ENCODE peak calls at places on chromosomes 13 and 19, in ten cellular contexts. One of them, this sample, is unnamed.
A peak's percentile ranks its signal among the peaks of the same experiment; 100 is the strongest.

GRCh38 chr19:54439174-54439851 is 9.7 kb upstream of the LENG8 start:
- DNase-seq in psoas muscle: no peak
- DNase-seq in fibroblast of the aortic adventitia: no peak
- DNase-seq in nephron progenitor cell: peak; percentile 63
- DNase-seq in GM10248: no peak
- DNase-seq in Caco-2: peak; percentile 57
- DNase-seq in CD8-positive, alpha-beta T cell: no peak
- DNase-seq in OCI-LY7: peak; percentile 60
- DNase-seq in uterus: no peak
- DNase-seq in adrenal gland: peak; percentile 70
- DNase-seq in this sample: peak; percentile 67

GRCh38 chr13:55359067-55359466 is 1781.7 kb upstream of the PRR20A start:
- DNase-seq in OCI-LY7: no peak
- DNase-seq in adrenal gland: no peak
- DNase-seq in uterus: no peak
- DNase-seq in psoas muscle: no peak
- DNase-seq in fibroblast of the aortic adventitia: no peak
- DNase-seq in CD8-positive, alpha-beta T cell: no peak
- DNase-seq in GM10248: no peak
- DNase-seq in Caco-2: no peak
- DNase-seq in nephron progenitor cell: no peak
- DNase-seq in this sample: no peak

GRCh38 chr13:107835339-107836018 is 379.9 kb downstream of the LIG4 start:
- DNase-seq in OCI-LY7: no peak
- DNase-seq in nephron progenitor cell: no peak
- DNase-seq in CD8-positive, alpha-beta T cell: no peak
- DNase-seq in Caco-2: no peak
- DNase-seq in psoas muscle: no peak
- DNase-seq in fibroblast of the aortic adventitia: peak; percentile 51
- DNase-seq in adrenal gland: no peak
- DNase-seq in GM10248: no peak
- DNase-seq in uterus: no peak
- DNase-seq in this sample: peak; percentile 26

GRCh38 chr13:23620613-23621315 is 50.6 kb downstream of the TNFRSF19 start:
- DNase-seq in nephron progenitor cell: no peak
- DNase-seq in OCI-LY7: no peak
- DNase-seq in fibroblast of the aortic adventitia: no peak
- DNase-seq in CD8-positive, alpha-beta T cell: no peak
- DNase-seq in psoas muscle: no peak
- DNase-seq in Caco-2: no peak
- DNase-seq in uterus: no peak
- DNase-seq in adrenal gland: no peak
- DNase-seq in GM10248: no peak
- DNase-seq in this sample: no peak

GRCh38 chr13:94813920-94814500 is 101.7 kb upstream of the SOX21 start:
- DNase-seq in GM10248: peak; percentile 34
- DNase-seq in uterus: no peak
- DNase-seq in fibroblast of the aortic adventitia: no peak
- DNase-seq in OCI-LY7: no peak
- DNase-seq in nephron progenitor cell: no peak
- DNase-seq in psoas muscle: no peak
- DNase-seq in Caco-2: no peak
- DNase-seq in CD8-positive, alpha-beta T cell: no peak
- DNase-seq in adrenal gland: no peak
- DNase-seq in this sample: no peak

GRCh38 chr13:24172071-24172470 is 11.6 kb downstream of the SPATA13 start:
- DNase-seq in nephron progenitor cell: no peak
- DNase-seq in Caco-2: no peak
- DNase-seq in OCI-LY7: no peak
- DNase-seq in GM10248: no peak
- DNase-seq in fibroblast of the aortic adventitia: no peak
- DNase-seq in uterus: no peak
- DNase-seq in CD8-positive, alpha-beta T cell: no peak
- DNase-seq in psoas muscle: no peak
- DNase-seq in adrenal gland: no peak
- DNase-seq in this sample: no peak

GRCh38 chr13:71801781-71802180 is 65.2 kb downstream of the DACH1 start:
- DNase-seq in Caco-2: no peak
- DNase-seq in CD8-positive, alpha-beta T cell: no peak
- DNase-seq in adrenal gland: no peak
- DNase-seq in uterus: no peak
- DNase-seq in GM10248: no peak
- DNase-seq in OCI-LY7: no peak
- DNase-seq in fibroblast of the aortic adventitia: no peak
- DNase-seq in nephron progenitor cell: no peak
- DNase-seq in psoas muscle: no peak
- DNase-seq in this sample: no peak

GRCh38 chr19:41939861-41940442 is 11.7 kb upstream of the ERFL start:
- DNase-seq in CD8-positive, alpha-beta T cell: peak; percentile 38
- DNase-seq in psoas muscle: no peak
- DNase-seq in GM10248: peak; percentile 82
- DNase-seq in OCI-LY7: peak; percentile 79
- DNase-seq in uterus: no peak
- DNase-seq in nephron progenitor cell: peak; percentile 82
- DNase-seq in fibroblast of the aortic adventitia: no peak
- DNase-seq in Caco-2: peak; percentile 40
- DNase-seq in adrenal gland: no peak
- DNase-seq in this sample: no peak

GRCh38 chr13:42361701-42362100 is 89.7 kb downstream of the AKAP11 start:
- DNase-seq in CD8-positive, alpha-beta T cell: no peak
- DNase-seq in GM10248: no peak
- DNase-seq in uterus: no peak
- DNase-seq in fibroblast of the aortic adventitia: no peak
- DNase-seq in OCI-LY7: no peak
- DNase-seq in nephron progenitor cell: no peak
- DNase-seq in Caco-2: no peak
- DNase-seq in psoas muscle: no peak
- DNase-seq in adrenal gland: no peak
- DNase-seq in this sample: no peak

GRCh38 chr13:86737334-86737932 is 933.7 kb upstream of the SLITRK5 start:
- DNase-seq in GM10248: no peak
- DNase-seq in nephron progenitor cell: no peak
- DNase-seq in CD8-positive, alpha-beta T cell: no peak
- DNase-seq in OCI-LY7: no peak
- DNase-seq in fibroblast of the aortic adventitia: no peak
- DNase-seq in uterus: no peak
- DNase-seq in psoas muscle: no peak
- DNase-seq in Caco-2: no peak
- DNase-seq in adrenal gland: no peak
- DNase-seq in this sample: no peak

GRCh38 chr13:86741762-86742285 is 929.3 kb upstream of the SLITRK5 start:
- DNase-seq in psoas muscle: no peak
- DNase-seq in OCI-LY7: no peak
- DNase-seq in fibroblast of the aortic adventitia: no peak
- DNase-seq in nephron progenitor cell: no peak
- DNase-seq in adrenal gland: no peak
- DNase-seq in Caco-2: no peak
- DNase-seq in CD8-positive, alpha-beta T cell: no peak
- DNase-seq in uterus: no peak
- DNase-seq in GM10248: no peak
- DNase-seq in this sample: no peak
- TF ChIP-seq CTCF in psoas muscle: no peak
- TF ChIP-seq CTCF in OCI-LY7: peak; percentile 46
- TF ChIP-seq CTCF in fibroblast of the aortic adventitia: no peak
- TF ChIP-seq CTCF in nephron progenitor cell: no peak
- TF ChIP-seq CTCF in adrenal gland: no peak
- TF ChIP-seq CTCF in Caco-2: peak; percentile 9
- TF ChIP-seq CTCF in CD8-positive, alpha-beta T cell: no peak
- TF ChIP-seq CTCF in uterus: no peak
- TF ChIP-seq CTCF in GM10248: no peak
- TF ChIP-seq CTCF in this sample: no peak

GRCh38 chr19:407501-408440 is 1.2 kb downstream of the C2CD4C start:
- DNase-seq in nephron progenitor cell: no peak
- DNase-seq in CD8-positive, alpha-beta T cell: no peak
- DNase-seq in Caco-2: no peak
- DNase-seq in GM10248: no peak
- DNase-seq in OCI-LY7: no peak
- DNase-seq in adrenal gland: no peak
- DNase-seq in uterus: no peak
- DNase-seq in fibroblast of the aortic adventitia: no peak
- DNase-seq in psoas muscle: peak; percentile 40
- DNase-seq in this sample: no peak
- TF ChIP-seq CTCF in nephron progenitor cell: no peak
- TF ChIP-seq CTCF in CD8-positive, alpha-beta T cell: no peak
- TF ChIP-seq CTCF in Caco-2: no peak
- TF ChIP-seq CTCF in GM10248: no peak
- TF ChIP-seq CTCF in OCI-LY7: no peak
- TF ChIP-seq CTCF in adrenal gland: no peak
- TF ChIP-seq CTCF in uterus: no peak
- TF ChIP-seq CTCF in fibroblast of the aortic adventitia: no peak
- TF ChIP-seq CTCF in psoas muscle: no peak
- TF ChIP-seq CTCF in this sample: no peak

GRCh38 chr19:14463747-14464146 is 11.4 kb downstream of the PTGER1 start:
- DNase-seq in CD8-positive, alpha-beta T cell: no peak
- DNase-seq in uterus: no peak
- DNase-seq in psoas muscle: no peak
- DNase-seq in Caco-2: no peak
- DNase-seq in fibroblast of the aortic adventitia: no peak
- DNase-seq in adrenal gland: no peak
- DNase-seq in OCI-LY7: no peak
- DNase-seq in GM10248: no peak
- DNase-seq in nephron progenitor cell: no peak
- DNase-seq in this sample: no peak

GRCh38 chr19:14467391-14467790 is 7.8 kb downstream of the PTGER1 start:
- DNase-seq in adrenal gland: no peak
- DNase-seq in Caco-2: no peak
- DNase-seq in OCI-LY7: no peak
- DNase-seq in fibroblast of the aortic adventitia: no peak
- DNase-seq in CD8-positive, alpha-beta T cell: no peak
- DNase-seq in uterus: no peak
- DNase-seq in GM10248: no peak
- DNase-seq in psoas muscle: no peak
- DNase-seq in nephron progenitor cell: no peak
- DNase-seq in this sample: no peak

GRCh38 chr19:14470031-14470876 is 4.9 kb downstream of the PTGER1 start:
- DNase-seq in nephron progenitor cell: no peak
- DNase-seq in uterus: no peak
- DNase-seq in Caco-2: no peak
- DNase-seq in adrenal gland: no peak
- DNase-seq in OCI-LY7: no peak
- DNase-seq in CD8-positive, alpha-beta T cell: no peak
- DNase-seq in GM10248: no peak
- DNase-seq in psoas muscle: no peak
- DNase-seq in fibroblast of the aortic adventitia: no peak
- DNase-seq in this sample: no peak

GRCh38 chr19:14471436-14472187 is 3.5 kb downstream of the PTGER1 start:
- DNase-seq in uterus: no peak
- DNase-seq in nephron progenitor cell: no peak
- DNase-seq in OCI-LY7: no peak
- DNase-seq in CD8-positive, alpha-beta T cell: no peak
- DNase-seq in GM10248: no peak
- DNase-seq in adrenal gland: no peak
- DNase-seq in psoas muscle: no peak
- DNase-seq in fibroblast of the aortic adventitia: no peak
- DNase-seq in Caco-2: no peak
- DNase-seq in this sample: no peak

GRCh38 chr19:14467816-14468215 is 7.3 kb downstream of the PTGER1 start:
- DNase-seq in CD8-positive, alpha-beta T cell: no peak
- DNase-seq in psoas muscle: no peak
- DNase-seq in OCI-LY7: no peak
- DNase-seq in Caco-2: no peak
- DNase-seq in uterus: no peak
- DNase-seq in GM10248: no peak
- DNase-seq in adrenal gland: no peak
- DNase-seq in nephron progenitor cell: no peak
- DNase-seq in fibroblast of the aortic adventitia: no peak
- DNase-seq in this sample: no peak
- TF ChIP-seq CTCF in CD8-positive, alpha-beta T cell: no peak
- TF ChIP-seq CTCF in psoas muscle: no peak
- TF ChIP-seq CTCF in OCI-LY7: no peak
- TF ChIP-seq CTCF in Caco-2: no peak
- TF ChIP-seq CTCF in uterus: no peak
- TF ChIP-seq CTCF in GM10248: no peak
- TF ChIP-seq CTCF in adrenal gland: no peak
- TF ChIP-seq CTCF in nephron progenitor cell: no peak
- TF ChIP-seq CTCF in fibroblast of the aortic adventitia: no peak
- TF ChIP-seq CTCF in this sample: no peak

GRCh38 chr19:34847393-34847792 is 74.4 kb upstream of the ZNF599 start:
- DNase-seq in psoas muscle: no peak
- DNase-seq in adrenal gland: no peak
- DNase-seq in uterus: no peak
- DNase-seq in fibroblast of the aortic adventitia: no peak
- DNase-seq in CD8-positive, alpha-beta T cell: no peak
- DNase-seq in OCI-LY7: no peak
- DNase-seq in GM10248: no peak
- DNase-seq in Caco-2: no peak
- DNase-seq in nephron progenitor cell: no peak
- DNase-seq in this sample: no peak

GRCh38 chr19:34856052-34856451 is 70.7 kb upstream of the ZNF30 start:
- DNase-seq in GM10248: no peak
- DNase-seq in fibroblast of the aortic adventitia: no peak
- DNase-seq in CD8-positive, alpha-beta T cell: no peak
- DNase-seq in adrenal gland: no peak
- DNase-seq in psoas muscle: no peak
- DNase-seq in nephron progenitor cell: no peak
- DNase-seq in Caco-2: no peak
- DNase-seq in uterus: no peak
- DNase-seq in OCI-LY7: no peak
- DNase-seq in this sample: no peak

GRCh38 chr19:34853369-34853768 is 73.3 kb upstream of the ZNF30 start:
- DNase-seq in psoas muscle: no peak
- DNase-seq in OCI-LY7: peak; percentile 39
- DNase-seq in GM10248: no peak
- DNase-seq in adrenal gland: no peak
- DNase-seq in uterus: no peak
- DNase-seq in CD8-positive, alpha-beta T cell: no peak
- DNase-seq in nephron progenitor cell: no peak
- DNase-seq in Caco-2: no peak
- DNase-seq in fibroblast of the aortic adventitia: no peak
- DNase-seq in this sample: no peak

GRCh38 chr19:34851277-34851804 is 75.4 kb upstream of the ZNF30 start:
- DNase-seq in GM10248: no peak
- DNase-seq in uterus: no peak
- DNase-seq in adrenal gland: no peak
- DNase-seq in OCI-LY7: peak; percentile 65
- DNase-seq in nephron progenitor cell: no peak
- DNase-seq in Caco-2: peak; percentile 62
- DNase-seq in psoas muscle: no peak
- DNase-seq in CD8-positive, alpha-beta T cell: no peak
- DNase-seq in fibroblast of the aortic adventitia: no peak
- DNase-seq in this sample: peak; percentile 40
- TF ChIP-seq CTCF in GM10248: no peak
- TF ChIP-seq CTCF in uterus: no peak
- TF ChIP-seq CTCF in adrenal gland: no peak
- TF ChIP-seq CTCF in OCI-LY7: peak; percentile 61
- TF ChIP-seq CTCF in nephron progenitor cell: no peak
- TF ChIP-seq CTCF in Caco-2: peak; percentile 53
- TF ChIP-seq CTCF in psoas muscle: no peak
- TF ChIP-seq CTCF in CD8-positive, alpha-beta T cell: no peak
- TF ChIP-seq CTCF in fibroblast of the aortic adventitia: no peak
- TF ChIP-seq CTCF in this sample: no peak

This sample was measured in Calu3.